ENCODE peak calls at places on chromosomes 3 and 15, in nine cellular contexts. N is tibial nerve, R is mucosa of descending colon, W is BE2C, F is OCI-LY7, I is cardiac muscle cell, O is BJ, C is tibial artery, Y is neural crest cell. M is an unnamed sample.

GRCh38 chr15:91142097-91142744 is 42.2 kb downstream of the SV2B start:
- DNase-seq in R (no peak), N (no peak), F (peak), I (peak), O (no peak), W (no peak), C (no peak), Y (no peak), M (no peak)

GRCh38 chr3:66200147-66200546 is 20.7 kb upstream of the SLC25A26 start:
- DNase-seq in N (no peak), I (no peak), Y (no peak), C (no peak), O (no peak), R (no peak), W (no peak), F (no peak), M (no peak)

GRCh38 chr3:185995352-185995751 is 57.5 kb upstream of the TRA2B start:
- DNase-seq in N (no peak), I (peak), Y (no peak), F (no peak), R (no peak), W (no peak), C (no peak), O (peak), M (no peak)

GRCh38 chr3:39024497-39024896 is 27.2 kb downstream of the SCN11A start:
- DNase-seq in I (no peak), Y (no peak), F (no peak), R (no peak), O (no peak), N (no peak), W (no peak), C (no peak), M (no peak)

GRCh38 chr3:82643948-82644347 is 882.5 kb upstream of the GBE1 start:
- DNase-seq in R (no peak), W (peak), N (no peak), O (no peak), C (no peak), F (peak), Y (no peak), I (no peak), M (no peak)

GRCh38 chr3:37601832-37602231 is 259.8 kb upstream of the CTDSPL start:
- DNase-seq in W (no peak), C (no peak), Y (no peak), I (no peak), F (no peak), R (no peak), O (no peak), N (no peak), M (no peak)

GRCh38 chr3:107132674-107133073 is 244.6 kb upstream of the CCDC54 start:
- DNase-seq in R (no peak), N (no peak), C (no peak), Y (no peak), F (no peak), I (no peak), W (no peak), O (no peak), M (no peak)

GRCh38 chr3:107251819-107252218 is 125.4 kb upstream of the CCDC54 start:
- DNase-seq in Y (no peak), W (no peak), N (no peak), C (no peak), F (no peak), R (no peak), O (no peak), I (no peak), M (no peak)

GRCh38 chr3:171358171-171358890 is 101.9 kb downstream of the TNIK start:
- DNase-seq in W (no peak), Y (no peak), O (no peak), C (no peak), I (no peak), N (no peak), R (no peak), F (no peak), M (no peak)

GRCh38 chr3:112327371-112327951 is 5.5 kb upstream of the CD200 start:
- DNase-seq in Y (no peak), R (no peak), O (no peak), C (no peak), F (peak), W (peak), N (peak), I (peak), M (peak)

GRCh38 chr15:89171136-89172072 is 50.0 kb downstream of the RLBP1 start:
- DNase-seq in N (peak), C (no peak), I (peak), O (no peak), F (peak), Y (peak), W (peak), R (no peak), M (peak)

GRCh38 chr15:66879511-66879910 is 177.5 kb downstream of the SMAD6 start:
- DNase-seq in W (no peak), F (no peak), R (no peak), I (no peak), C (no peak), Y (no peak), N (no peak), O (no peak), M (no peak)

GRCh38 chr3:135964160-135964955 is 1.2 kb upstream of the PPP2R3A start:
- DNase-seq in O (no peak), N (no peak), R (no peak), I (no peak), Y (no peak), F (no peak), C (no peak), W (no peak), M (no peak)

GRCh38 chr3:157718835-157719234 is 215.6 kb upstream of the VEPH1 start:
- DNase-seq in I (no peak), W (no peak), R (no peak), C (no peak), Y (no peak), O (no peak), N (no peak), F (no peak), M (no peak)

GRCh38 chr15:83310521-83311456 is 26.3 kb upstream of the BNC1 start:
- DNase-seq in I (peak), F (no peak), O (no peak), W (no peak), C (no peak), R (no peak), Y (no peak), N (no peak), M (no peak)

GRCh38 chr3:66803206-66803605 is 194.9 kb upstream of the KBTBD8 start:
- DNase-seq in N (no peak), R (no peak), F (no peak), Y (no peak), I (no peak), W (no peak), O (no peak), C (no peak), M (no peak)

GRCh38 chr3:20027136-20027535 is 13.1 kb upstream of the KAT2B start:
- DNase-seq in F (no peak), O (no peak), R (no peak), W (no peak), C (no peak), I (no peak), Y (no peak), N (no peak), M (no peak)

GRCh38 chr15:91849749-91850161 is 3.8 kb upstream of the SLCO3A1 start:
- DNase-seq in N (no peak), C (no peak), Y (no peak), F (peak), I (peak), R (no peak), W (no peak), O (no peak), M (no peak)

GRCh38 chr3:65019412-65020093 is 331.8 kb upstream of the ADAMTS9 start:
- DNase-seq in Y (no peak), W (no peak), N (no peak), C (no peak), I (no peak), F (no peak), O (no peak), R (no peak), M (no peak)

GRCh38 chr3:54859204-54859603 is 68.7 kb downstream of the LRTM1 start:
- DNase-seq in O (no peak), W (no peak), Y (no peak), R (no peak), N (no peak), C (no peak), I (peak), F (no peak), M (no peak)

GRCh38 chr3:141321109-141321497 is 47.2 kb upstream of the ZBTB38 start:
- DNase-seq in C (no peak), F (no peak), W (no peak), Y (no peak), O (no peak), I (peak), R (no peak), N (no peak), M (no peak)

GRCh38 chr3:30353711-30354467 is 252.5 kb upstream of the TGFBR2 start:
- DNase-seq in N (no peak), W (no peak), O (no peak), I (no peak), Y (no peak), R (no peak), C (no peak), F (peak), M (no peak)

GRCh38 chr3:132347095-132347494 is 29.9 kb downstream of the ACP3 start:
- DNase-seq in R (no peak), F (no peak), I (peak), W (no peak), Y (no peak), N (no peak), O (peak), C (no peak), M (peak)

GRCh38 chr3:194485876-194486539 is 794 bp downstream of the ATP13A3 start:
- DNase-seq in F (peak), I (peak), R (peak), Y (no peak), O (no peak), C (peak), N (no peak), W (peak), M (peak)

GRCh38 chr3:197149528-197149927 is 119.9 kb upstream of the MELTF start:
- DNase-seq in N (no peak), C (no peak), W (no peak), F (no peak), R (no peak), Y (no peak), O (no peak), I (peak), M (no peak)

GRCh38 chr3:157618075-157618760 is 115.0 kb upstream of the VEPH1 start:
- DNase-seq in I (peak), C (no peak), R (no peak), O (peak), Y (no peak), W (no peak), F (peak), N (no peak), M (no peak)

GRCh38 chr3:193977622-193978021 is 158.3 kb upstream of the HES1 start:
- DNase-seq in O (no peak), I (no peak), W (no peak), Y (no peak), R (no peak), C (no peak), N (no peak), F (no peak), M (no peak)

GRCh38 chr3:64191822-64192221 is 33.4 kb downstream of the PRICKLE2 start:
- DNase-seq in I (no peak), W (no peak), O (no peak), N (no peak), Y (no peak), F (no peak), C (no peak), R (no peak), M (no peak)

GRCh38 chr3:107117922-107118576 is 259.2 kb upstream of the CCDC54 start:
- DNase-seq in C (peak), N (peak), W (peak), F (peak), Y (peak), R (no peak), O (peak), I (peak), M (peak)

GRCh38 chr15:89118481-89118989 is 30.3 kb downstream of the ABHD2 start:
- DNase-seq in Y (no peak), C (no peak), W (no peak), R (no peak), F (no peak), O (no peak), I (no peak), N (no peak), M (no peak)

GRCh38 chr15:35979608-35980007 is 433.6 kb upstream of the DPH6 start:
- DNase-seq in R (no peak), Y (no peak), I (no peak), O (no peak), W (no peak), N (no peak), F (no peak), C (no peak), M (no peak)

GRCh38 chr15:58521293-58521991 is 89.7 kb downstream of the LIPC start:
- DNase-seq in W (peak), R (peak), Y (no peak), N (peak), I (peak), C (peak), O (no peak), F (no peak), M (peak)

GRCh38 chr3:141950572-141951493 is 74.4 kb downstream of the ATP1B3 start:
- DNase-seq in R (no peak), Y (no peak), W (no peak), C (no peak), O (no peak), F (no peak), I (no peak), N (no peak), M (no peak)

GRCh38 chr3:77380141-77380540 is 340.2 kb downstream of the ROBO2 start:
- DNase-seq in W (no peak), F (no peak), O (no peak), I (no peak), Y (no peak), C (no peak), R (no peak), N (no peak), M (no peak)

GRCh38 chr15:79904256-79904655 is 7.4 kb upstream of the MTHFS start:
- DNase-seq in Y (no peak), O (no peak), I (peak), R (no peak), C (no peak), F (no peak), N (no peak), W (no peak), M (no peak)

GRCh38 chr3:188092648-188093047 is 61.3 kb upstream of the LPP start:
- DNase-seq in F (peak), N (no peak), I (no peak), O (no peak), R (no peak), C (no peak), Y (no peak), W (no peak), M (no peak)

GRCh38 chr15:78341057-78341763 is 1.1 kb downstream of the CRABP1 start:
- DNase-seq in W (no peak), I (no peak), R (no peak), Y (no peak), C (no peak), F (no peak), N (no peak), O (no peak), M (no peak)

GRCh38 chr15:62428851-62429250 is 263.8 kb upstream of the C2CD4B start:
- DNase-seq in Y (no peak), F (no peak), N (no peak), R (no peak), O (no peak), C (no peak), I (no peak), W (peak), M (no peak)

GRCh38 chr3:129919806-129920205 is 26.3 kb upstream of the TMCC1 start:
- DNase-seq in O (no peak), I (no peak), C (no peak), W (no peak), R (no peak), F (no peak), Y (no peak), N (no peak), M (no peak)

GRCh38 chr15:72770673-72771328 is 12.8 kb downstream of the ADPGK start:
- DNase-seq in F (no peak), O (no peak), I (no peak), C (no peak), Y (no peak), R (no peak), N (no peak), W (no peak), M (no peak)
- TF ChIP-seq CTCF in F (peak), O (peak), I (peak), C (no peak), Y (peak), R (no peak), N (no peak), W (peak), M (no peak)

GRCh38 chr15:56831467-56831866 is 87.0 kb upstream of the TCF12 start:
- DNase-seq in O (no peak), F (no peak), C (no peak), W (no peak), I (no peak), N (no peak), R (no peak), Y (no peak), M (no peak)
- TF ChIP-seq CTCF in O (no peak), F (no peak), C (no peak), W (no peak), I (no peak), N (no peak), R (no peak), Y (no peak), M (no peak)

GRCh38 chr3:46593274-46593862 is 19.0 kb upstream of the FAM240A start:
- DNase-seq in R (no peak), O (no peak), Y (no peak), N (no peak), I (no peak), F (no peak), W (no peak), C (no peak), M (no peak)
- TF ChIP-seq CTCF in R (no peak), O (no peak), Y (no peak), N (no peak), I (no peak), F (no peak), W (no peak), C (no peak), M (no peak)

GRCh38 chr3:126102530-126102951 is 18.6 kb upstream of the SLC41A3 start:
- DNase-seq in N (no peak), R (peak), O (no peak), F (no peak), Y (no peak), C (peak), I (peak), W (no peak), M (peak)

GRCh38 chr3:126104742-126105605 is 21.1 kb upstream of the SLC41A3 start:
- DNase-seq in W (no peak), N (no peak), F (no peak), Y (no peak), I (no peak), C (no peak), R (no peak), O (no peak), M (no peak)

GRCh38 chr3:126102011-126102410 is 18.1 kb upstream of the SLC41A3 start:
- DNase-seq in I (no peak), W (no peak), F (no peak), C (no peak), N (no peak), Y (no peak), O (no peak), R (no peak), M (no peak)

GRCh38 chr3:126104028-126104635 is 20.2 kb upstream of the SLC41A3 start:
- DNase-seq in O (no peak), I (no peak), F (no peak), C (no peak), Y (no peak), R (no peak), N (no peak), W (no peak), M (no peak)

GRCh38 chr3:126103121-126104027 is 19.4 kb upstream of the SLC41A3 start:
- DNase-seq in Y (no peak), W (peak), N (no peak), C (no peak), R (no peak), O (no peak), F (peak), I (no peak), M (no peak)
- TF ChIP-seq CTCF in Y (peak), W (peak), N (no peak), C (no peak), R (no peak), O (no peak), F (peak), I (no peak), M (no peak)

GRCh38 chr15:70636540-70637165 is 126.7 kb downstream of the UACA start:
- DNase-seq in C (no peak), W (peak), F (no peak), I (peak), R (no peak), Y (no peak), N (no peak), O (no peak), M (no peak)
- TF ChIP-seq CTCF in C (no peak), W (peak), F (no peak), I (peak), R (no peak), Y (peak), N (no peak), O (peak), M (peak)

DNA sequence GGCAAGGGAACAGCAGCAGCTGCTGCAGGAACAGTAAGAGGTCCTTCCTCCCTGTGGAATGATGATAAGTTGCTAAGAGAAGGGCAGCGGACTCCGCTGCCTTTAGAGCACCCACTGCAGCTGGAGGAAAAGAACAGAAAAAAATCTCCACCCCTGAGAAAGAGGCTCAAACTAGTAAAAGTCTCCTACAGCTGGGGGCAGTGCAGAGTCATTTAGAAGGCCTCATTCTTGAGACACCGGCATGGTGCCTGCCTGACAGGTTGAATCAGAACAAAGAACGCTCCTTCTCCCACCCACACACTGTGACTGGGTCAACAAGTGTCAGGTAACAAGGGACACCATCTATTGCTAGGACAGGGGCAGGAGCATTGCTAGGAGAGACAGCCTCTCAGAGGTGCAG is 188.4 kb downstream of the ABHD5 start:
- DNase-seq in I (no peak), N (no peak), W (no peak), R (no peak), C (no peak), O (no peak), F (peak), Y (no peak), M (no peak)
- TF ChIP-seq CTCF in I (peak), N (no peak), W (peak), R (no peak), C (no peak), O (peak), F (peak), Y (peak), M (peak)

M was measured in heart right ventricle.